ENCODE peak calls at places on chromosomes 11 and 22, in five cellular contexts. One of them, this sample, is unnamed.

GRCh38 chr11:30535818-30536217 is 50.3 kb downstream of the MPPED2 start:
- DNase-seq in naive thymus-derived CD4-positive, alpha-beta T cell: no peak
- DNase-seq in GM23338: no peak
- DNase-seq in CD8-positive, alpha-beta memory T cell: no peak
- DNase-seq in effector memory CD4-positive, alpha-beta T cell: no peak
- DNase-seq in this sample: no peak

GRCh38 chr11:116232364-116232801 is 540.4 kb downstream of the BUD13 start:
- DNase-seq in naive thymus-derived CD4-positive, alpha-beta T cell: no peak
- DNase-seq in effector memory CD4-positive, alpha-beta T cell: no peak
- DNase-seq in GM23338: no peak
- DNase-seq in CD8-positive, alpha-beta memory T cell: no peak
- DNase-seq in this sample: no peak

GRCh38 chr22:48708558-48709245 is 1119.0 kb downstream of the BRD1 start:
- DNase-seq in naive thymus-derived CD4-positive, alpha-beta T cell: no peak
- DNase-seq in CD8-positive, alpha-beta memory T cell: no peak
- DNase-seq in effector memory CD4-positive, alpha-beta T cell: no peak
- DNase-seq in GM23338: no peak
- DNase-seq in this sample: no peak

GRCh38 chr11:80466570-80466969 is 1025.7 kb upstream of the TENM4 start:
- DNase-seq in CD8-positive, alpha-beta memory T cell: no peak
- DNase-seq in effector memory CD4-positive, alpha-beta T cell: no peak
- DNase-seq in GM23338: no peak
- DNase-seq in naive thymus-derived CD4-positive, alpha-beta T cell: no peak
- DNase-seq in this sample: no peak

GRCh38 chr22:17943533-17944204 is 80.7 kb downstream of the MICAL3 start:
- DNase-seq in GM23338: no peak
- DNase-seq in effector memory CD4-positive, alpha-beta T cell: no peak
- DNase-seq in naive thymus-derived CD4-positive, alpha-beta T cell: no peak
- DNase-seq in CD8-positive, alpha-beta memory T cell: no peak
- DNase-seq in this sample: no peak

GRCh38 chr11:74683941-74684481 is 47.2 kb downstream of the CHRDL2 start:
- DNase-seq in GM23338: peak; percentile 16
- DNase-seq in naive thymus-derived CD4-positive, alpha-beta T cell: no peak
- DNase-seq in CD8-positive, alpha-beta memory T cell: no peak
- DNase-seq in effector memory CD4-positive, alpha-beta T cell: no peak
- DNase-seq in this sample: no peak

GRCh38 chr22:45192701-45193187 is 29.0 kb downstream of the NUP50 start:
- DNase-seq in GM23338: peak; percentile 64
- DNase-seq in naive thymus-derived CD4-positive, alpha-beta T cell: no peak
- DNase-seq in CD8-positive, alpha-beta memory T cell: no peak
- DNase-seq in effector memory CD4-positive, alpha-beta T cell: no peak
- DNase-seq in this sample: no peak

GRCh38 chr11:109267293-109268095 is 154.5 kb upstream of the C11orf87 start:
- DNase-seq in effector memory CD4-positive, alpha-beta T cell: no peak
- DNase-seq in naive thymus-derived CD4-positive, alpha-beta T cell: no peak
- DNase-seq in CD8-positive, alpha-beta memory T cell: no peak
- DNase-seq in GM23338: no peak
- DNase-seq in this sample: no peak

GRCh38 chr11:43573233-43573632 is 107.3 kb upstream of the HSD17B12 start:
- DNase-seq in effector memory CD4-positive, alpha-beta T cell: no peak
- DNase-seq in GM23338: peak; percentile 82
- DNase-seq in CD8-positive, alpha-beta memory T cell: no peak
- DNase-seq in naive thymus-derived CD4-positive, alpha-beta T cell: no peak
- DNase-seq in this sample: no peak

GRCh38 chr11:104594228-104594958 is 303.9 kb downstream of the CASP12 start:
- DNase-seq in CD8-positive, alpha-beta memory T cell: no peak
- DNase-seq in naive thymus-derived CD4-positive, alpha-beta T cell: no peak
- DNase-seq in GM23338: no peak
- DNase-seq in effector memory CD4-positive, alpha-beta T cell: no peak
- DNase-seq in this sample: no peak

GRCh38 chr11:27551127-27551526 is 44.6 kb upstream of the LIN7C start:
- DNase-seq in GM23338: no peak
- DNase-seq in CD8-positive, alpha-beta memory T cell: no peak
- DNase-seq in effector memory CD4-positive, alpha-beta T cell: no peak
- DNase-seq in naive thymus-derived CD4-positive, alpha-beta T cell: no peak
- DNase-seq in this sample: no peak

GRCh38 chr22:36369922-36370781 is 17.6 kb downstream of the MYH9 start:
- DNase-seq in GM23338: no peak
- DNase-seq in CD8-positive, alpha-beta memory T cell: no peak
- DNase-seq in naive thymus-derived CD4-positive, alpha-beta T cell: no peak
- DNase-seq in effector memory CD4-positive, alpha-beta T cell: no peak
- DNase-seq in this sample: no peak

GRCh38 chr11:121321614-121322243 is 29.2 kb downstream of the SC5D start:
- DNase-seq in CD8-positive, alpha-beta memory T cell: no peak
- DNase-seq in naive thymus-derived CD4-positive, alpha-beta T cell: no peak
- DNase-seq in effector memory CD4-positive, alpha-beta T cell: no peak
- DNase-seq in GM23338: peak; percentile 79
- DNase-seq in this sample: no peak

GRCh38 chr22:38465673-38466490 is 2.0 kb upstream of the KDELR3 start:
- DNase-seq in effector memory CD4-positive, alpha-beta T cell: no peak
- DNase-seq in naive thymus-derived CD4-positive, alpha-beta T cell: no peak
- DNase-seq in CD8-positive, alpha-beta memory T cell: no peak
- DNase-seq in GM23338: no peak
- DNase-seq in this sample: no peak

GRCh38 chr11:26688701-26689100 is 33.2 kb downstream of the SLC5A12 start:
- DNase-seq in CD8-positive, alpha-beta memory T cell: no peak
- DNase-seq in GM23338: no peak
- DNase-seq in effector memory CD4-positive, alpha-beta T cell: no peak
- DNase-seq in naive thymus-derived CD4-positive, alpha-beta T cell: no peak
- DNase-seq in this sample: no peak

GRCh38 chr11:72924568-72925190 is 110.5 kb downstream of the ATG16L2 start:
- DNase-seq in naive thymus-derived CD4-positive, alpha-beta T cell: no peak
- DNase-seq in effector memory CD4-positive, alpha-beta T cell: no peak
- DNase-seq in GM23338: no peak
- DNase-seq in CD8-positive, alpha-beta memory T cell: no peak
- DNase-seq in this sample: no peak

GRCh38 chr11:64762916-64763803 is 3.4 kb upstream of the PYGM start:
- DNase-seq in naive thymus-derived CD4-positive, alpha-beta T cell: peak; percentile 28
- DNase-seq in GM23338: peak; percentile 65
- DNase-seq in effector memory CD4-positive, alpha-beta T cell: no peak
- DNase-seq in CD8-positive, alpha-beta memory T cell: no peak
- DNase-seq in this sample: peak; percentile 71

GRCh38 chr22:48491451-48491941 is 1336.2 kb downstream of the BRD1 start:
- DNase-seq in GM23338: no peak
- DNase-seq in effector memory CD4-positive, alpha-beta T cell: no peak
- DNase-seq in naive thymus-derived CD4-positive, alpha-beta T cell: no peak
- DNase-seq in CD8-positive, alpha-beta memory T cell: no peak
- DNase-seq in this sample: peak; percentile 50

GRCh38 chr11:108597736-108598355 is 4.3 kb upstream of the EXPH5 start:
- DNase-seq in GM23338: no peak
- DNase-seq in naive thymus-derived CD4-positive, alpha-beta T cell: no peak
- DNase-seq in CD8-positive, alpha-beta memory T cell: no peak
- DNase-seq in effector memory CD4-positive, alpha-beta T cell: no peak
- DNase-seq in this sample: no peak

GRCh38 chr22:36819112-36819511 is 2.3 kb upstream of the PVALB start:
- DNase-seq in CD8-positive, alpha-beta memory T cell: no peak
- DNase-seq in GM23338: peak; percentile 54
- DNase-seq in naive thymus-derived CD4-positive, alpha-beta T cell: no peak
- DNase-seq in effector memory CD4-positive, alpha-beta T cell: no peak
- DNase-seq in this sample: no peak

GRCh38 chr22:37345863-37346514 is 63.7 kb downstream of the CYTH4 start:
- DNase-seq in effector memory CD4-positive, alpha-beta T cell: no peak
- DNase-seq in GM23338: no peak
- DNase-seq in naive thymus-derived CD4-positive, alpha-beta T cell: no peak
- DNase-seq in CD8-positive, alpha-beta memory T cell: no peak
- DNase-seq in this sample: no peak

GRCh38 chr11:9616858-9617257 is 43.4 kb downstream of the WEE1 start:
- DNase-seq in naive thymus-derived CD4-positive, alpha-beta T cell: no peak
- DNase-seq in CD8-positive, alpha-beta memory T cell: no peak
- DNase-seq in GM23338: no peak
- DNase-seq in effector memory CD4-positive, alpha-beta T cell: no peak
- DNase-seq in this sample: no peak

GRCh38 chr11:16771350-16772140 is 33.1 kb downstream of the C11orf58 start:
- DNase-seq in naive thymus-derived CD4-positive, alpha-beta T cell: no peak
- DNase-seq in effector memory CD4-positive, alpha-beta T cell: no peak
- DNase-seq in GM23338: no peak
- DNase-seq in CD8-positive, alpha-beta memory T cell: no peak
- DNase-seq in this sample: no peak

GRCh38 chr11:104219081-104219480 is 55.1 kb upstream of the PDGFD start:
- DNase-seq in effector memory CD4-positive, alpha-beta T cell: no peak
- DNase-seq in GM23338: no peak
- DNase-seq in CD8-positive, alpha-beta memory T cell: no peak
- DNase-seq in naive thymus-derived CD4-positive, alpha-beta T cell: no peak
- DNase-seq in this sample: peak; percentile 62

GRCh38 chr22:49969751-49970527 is 9.4 kb downstream of the PIM3 start:
- DNase-seq in naive thymus-derived CD4-positive, alpha-beta T cell: peak; percentile 27
- DNase-seq in CD8-positive, alpha-beta memory T cell: no peak
- DNase-seq in effector memory CD4-positive, alpha-beta T cell: no peak
- DNase-seq in GM23338: no peak
- DNase-seq in this sample: peak; percentile 65

GRCh38 chr11:46684364-46684763 is 16.1 kb downstream of the ARHGAP1 start:
- DNase-seq in GM23338: no peak
- DNase-seq in CD8-positive, alpha-beta memory T cell: no peak
- DNase-seq in effector memory CD4-positive, alpha-beta T cell: no peak
- DNase-seq in naive thymus-derived CD4-positive, alpha-beta T cell: no peak
- DNase-seq in this sample: no peak

GRCh38 chr11:36631704-36632287 is 33.8 kb upstream of the RAG2 start:
- DNase-seq in naive thymus-derived CD4-positive, alpha-beta T cell: no peak
- DNase-seq in effector memory CD4-positive, alpha-beta T cell: no peak
- DNase-seq in CD8-positive, alpha-beta memory T cell: no peak
- DNase-seq in GM23338: no peak
- DNase-seq in this sample: no peak

GRCh38 chr22:41978732-41979131 is 9.5 kb downstream of the SEPTIN3 start:
- DNase-seq in GM23338: no peak
- DNase-seq in naive thymus-derived CD4-positive, alpha-beta T cell: no peak
- DNase-seq in effector memory CD4-positive, alpha-beta T cell: no peak
- DNase-seq in CD8-positive, alpha-beta memory T cell: no peak
- DNase-seq in this sample: no peak

GRCh38 chr22:41976070-41976901 is 7.0 kb downstream of the SEPTIN3 start:
- DNase-seq in effector memory CD4-positive, alpha-beta T cell: peak; percentile 20
- DNase-seq in naive thymus-derived CD4-positive, alpha-beta T cell: peak; percentile 80
- DNase-seq in CD8-positive, alpha-beta memory T cell: peak; percentile 22
- DNase-seq in GM23338: peak; percentile 61
- DNase-seq in this sample: no peak

GRCh38 chr22:41975299-41976069 is 6.2 kb downstream of the SEPTIN3 start:
- DNase-seq in CD8-positive, alpha-beta memory T cell: no peak
- DNase-seq in effector memory CD4-positive, alpha-beta T cell: no peak
- DNase-seq in naive thymus-derived CD4-positive, alpha-beta T cell: no peak
- DNase-seq in GM23338: no peak
- DNase-seq in this sample: no peak

GRCh38 chr22:41974691-41975290 is 5.5 kb downstream of the SEPTIN3 start:
- DNase-seq in CD8-positive, alpha-beta memory T cell: no peak
- DNase-seq in naive thymus-derived CD4-positive, alpha-beta T cell: no peak
- DNase-seq in effector memory CD4-positive, alpha-beta T cell: no peak
- DNase-seq in GM23338: no peak
- DNase-seq in this sample: no peak

GRCh38 chr22:41976961-41977566 is 7.8 kb downstream of the SEPTIN3 start:
- DNase-seq in GM23338: peak; percentile 72
- DNase-seq in naive thymus-derived CD4-positive, alpha-beta T cell: no peak
- DNase-seq in effector memory CD4-positive, alpha-beta T cell: no peak
- DNase-seq in CD8-positive, alpha-beta memory T cell: no peak
- DNase-seq in this sample: no peak
- H3K27me3 ChIP-seq in GM23338: peaks cover 37% of the 10 kb centered on the region
- H3K27me3 ChIP-seq in naive thymus-derived CD4-positive, alpha-beta T cell: no peaks in the 10 kb centered on the region
- H3K27me3 ChIP-seq in effector memory CD4-positive, alpha-beta T cell: peaks cover 23% of the 10 kb centered on the region
- H3K27me3 ChIP-seq in CD8-positive, alpha-beta memory T cell: peaks cover 25% of the 10 kb centered on the region
- H3K27me3 ChIP-seq in this sample: peaks cover 6% of the 10 kb centered on the region

GRCh38 chr11:83161610-83162199 is 4.8 kb downstream of the PCF11 start:
- DNase-seq in naive thymus-derived CD4-positive, alpha-beta T cell: no peak
- DNase-seq in GM23338: no peak
- DNase-seq in effector memory CD4-positive, alpha-beta T cell: no peak
- DNase-seq in CD8-positive, alpha-beta memory T cell: no peak
- DNase-seq in this sample: no peak

GRCh38 chr11:83162377-83162776 is 5.4 kb downstream of the PCF11 start:
- DNase-seq in effector memory CD4-positive, alpha-beta T cell: no peak
- DNase-seq in CD8-positive, alpha-beta memory T cell: no peak
- DNase-seq in GM23338: no peak
- DNase-seq in naive thymus-derived CD4-positive, alpha-beta T cell: no peak
- DNase-seq in this sample: no peak

GRCh38 chr11:83158474-83158786 is 1.5 kb downstream of the PCF11 start:
- DNase-seq in effector memory CD4-positive, alpha-beta T cell: no peak
- DNase-seq in naive thymus-derived CD4-positive, alpha-beta T cell: no peak
- DNase-seq in CD8-positive, alpha-beta memory T cell: no peak
- DNase-seq in GM23338: no peak
- DNase-seq in this sample: no peak

GRCh38 chr11:83158965-83159900 is 2.3 kb downstream of the PCF11 start:
- DNase-seq in GM23338: no peak
- DNase-seq in effector memory CD4-positive, alpha-beta T cell: no peak
- DNase-seq in naive thymus-derived CD4-positive, alpha-beta T cell: no peak
- DNase-seq in CD8-positive, alpha-beta memory T cell: no peak
- DNase-seq in this sample: no peak

GRCh38 chr11:83159901-83160865 is 3.3 kb downstream of the PCF11 start:
- DNase-seq in effector memory CD4-positive, alpha-beta T cell: no peak
- DNase-seq in GM23338: no peak
- DNase-seq in naive thymus-derived CD4-positive, alpha-beta T cell: no peak
- DNase-seq in CD8-positive, alpha-beta memory T cell: no peak
- DNase-seq in this sample: no peak
- H3K4me3 ChIP-seq in effector memory CD4-positive, alpha-beta T cell: peak overlapping the region; percentile 86
- H3K4me3 ChIP-seq in GM23338: peak overlapping the region; percentile 92
- H3K4me3 ChIP-seq in naive thymus-derived CD4-positive, alpha-beta T cell: peak overlapping the region; percentile 90
- H3K4me3 ChIP-seq in CD8-positive, alpha-beta memory T cell: peak overlapping the region; percentile 100
- H3K4me3 ChIP-seq in this sample: peak overlapping the region; percentile 94

DNA sequence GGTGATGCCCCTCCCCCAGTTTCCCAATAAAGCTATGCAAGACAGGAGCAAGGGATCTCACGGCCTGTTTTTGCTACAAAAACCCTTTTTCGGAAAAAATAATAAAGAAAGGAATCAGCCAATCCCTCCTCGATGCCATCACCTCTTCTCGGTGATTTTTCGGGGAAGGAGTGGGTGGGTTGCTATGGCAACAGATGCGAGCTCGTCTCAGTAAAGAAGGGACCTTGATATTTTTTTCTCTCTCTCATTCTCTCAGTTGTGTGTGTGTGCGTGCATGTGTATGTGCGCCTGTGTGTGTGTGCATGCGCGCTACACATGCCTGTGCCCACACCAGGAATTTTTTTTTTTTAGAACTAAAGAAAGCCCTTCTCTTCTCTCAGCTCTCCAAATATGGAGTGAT is 3.8 kb upstream of the NPAS4 start:
- DNase-seq in CD8-positive, alpha-beta memory T cell: no peak
- DNase-seq in effector memory CD4-positive, alpha-beta T cell: no peak
- DNase-seq in naive thymus-derived CD4-positive, alpha-beta T cell: peak; percentile 52
- DNase-seq in GM23338: peak; percentile 61
- DNase-seq in this sample: no peak
- H3K27me3 ChIP-seq in CD8-positive, alpha-beta memory T cell: peaks cover 36% of the 10 kb centered on the region
- H3K27me3 ChIP-seq in effector memory CD4-positive, alpha-beta T cell: peaks cover 7% of the 10 kb centered on the region
- H3K27me3 ChIP-seq in naive thymus-derived CD4-positive, alpha-beta T cell: peaks cover 22% of the 10 kb centered on the region
- H3K27me3 ChIP-seq in GM23338: peaks cover 28% of the 10 kb centered on the region
- H3K27me3 ChIP-seq in this sample: no peaks in the 10 kb centered on the region

GRCh38 chr11:831951-832528 is 712 bp upstream of the CD151 start:
- DNase-seq in naive thymus-derived CD4-positive, alpha-beta T cell: no peak
- DNase-seq in effector memory CD4-positive, alpha-beta T cell: no peak
- DNase-seq in CD8-positive, alpha-beta memory T cell: no peak
- DNase-seq in GM23338: no peak
- DNase-seq in this sample: no peak

GRCh38 chr11:832529-833113 is at the start of gene CD151:
- DNase-seq in GM23338: peak; percentile 82
- DNase-seq in CD8-positive, alpha-beta memory T cell: no peak
- DNase-seq in effector memory CD4-positive, alpha-beta T cell: no peak
- DNase-seq in naive thymus-derived CD4-positive, alpha-beta T cell: peak; percentile 68
- DNase-seq in this sample: no peak

GRCh38 chr11:829946-830294 is 2.2 kb downstream of the CRACR2B start:
- DNase-seq in naive thymus-derived CD4-positive, alpha-beta T cell: no peak
- DNase-seq in GM23338: peak; percentile 77
- DNase-seq in CD8-positive, alpha-beta memory T cell: no peak
- DNase-seq in effector memory CD4-positive, alpha-beta T cell: no peak
- DNase-seq in this sample: no peak

GRCh38 chr11:830295-831131 is 2.2 kb upstream of the CD151 start:
- DNase-seq in effector memory CD4-positive, alpha-beta T cell: peak; percentile 28
- DNase-seq in naive thymus-derived CD4-positive, alpha-beta T cell: peak; percentile 65
- DNase-seq in CD8-positive, alpha-beta memory T cell: peak; percentile 64
- DNase-seq in GM23338: peak; percentile 95
- DNase-seq in this sample: no peak

GRCh38 chr11:831132-831864 is 1.5 kb upstream of the CD151 start:
- DNase-seq in GM23338: no peak
- DNase-seq in effector memory CD4-positive, alpha-beta T cell: no peak
- DNase-seq in naive thymus-derived CD4-positive, alpha-beta T cell: no peak
- DNase-seq in CD8-positive, alpha-beta memory T cell: no peak
- DNase-seq in this sample: no peak
- H3K4me3 ChIP-seq in GM23338: peak overlapping the region; percentile 89
- H3K4me3 ChIP-seq in effector memory CD4-positive, alpha-beta T cell: no peak overlapping the region
- H3K4me3 ChIP-seq in naive thymus-derived CD4-positive, alpha-beta T cell: no peak overlapping the region
- H3K4me3 ChIP-seq in CD8-positive, alpha-beta memory T cell: no peak overlapping the region
- H3K4me3 ChIP-seq in this sample: peak overlapping the region; percentile 56

This sample was measured in ascending aorta.